ENCODE peak calls at places on chromosomes 6 and 20, in ten cellular contexts. V is NCI-H2029 treated with DMSO at 0.1 percent for 48 hours, W is neural progenitor cell, H is NCI-H1694 treated with DMSO at 0.1 percent for 48 hours, Z is Calu3, Y is HFFc6, R is skeletal muscle cell, X is Right ventricle myocardium superior, P is testis, E is germinal center. D is an unnamed sample.

GRCh38 chr6:77034161-77034560 is 429.1 kb downstream of the HTR1B start:
- DNase-seq in H (no peak), Z (no peak), Y (peak), R (peak), X (no peak), P (no peak), W (peak), E (no peak), V (no peak), D (no peak)

GRCh38 chr20:22584922-22585785 is 782 bp upstream of the FOXA2 start:
- DNase-seq in X (no peak), E (no peak), H (no peak), Z (peak), Y (no peak), W (peak), P (no peak), V (peak), R (no peak), D (no peak)

GRCh38 chr6:158757753-158758090 is 61.4 kb downstream of the EZR start:
- DNase-seq in Z (no peak), R (no peak), W (no peak), Y (no peak), H (no peak), V (no peak), E (no peak), X (no peak), P (no peak), D (peak)

GRCh38 chr6:14231546-14232280 is 114.1 kb downstream of the CD83 start:
- DNase-seq in E (no peak), W (no peak), V (no peak), H (no peak), R (no peak), P (no peak), X (no peak), Z (no peak), Y (no peak), D (peak)

GRCh38 chr6:39688494-39688893 is 36.7 kb downstream of the KIF6 start:
- DNase-seq in X (no peak), H (no peak), E (no peak), Z (no peak), P (no peak), W (no peak), V (no peak), Y (no peak), R (peak), D (no peak)

GRCh38 chr20:5650191-5650691 is 100.0 kb upstream of the SHLD1 start:
- DNase-seq in H (no peak), Y (no peak), P (no peak), R (no peak), W (no peak), E (no peak), V (no peak), Z (no peak), X (no peak), D (no peak)

GRCh38 chr20:15702161-15702560 is 871.1 kb downstream of the KIF16B start:
- DNase-seq in V (no peak), H (no peak), E (no peak), W (no peak), Y (peak), R (peak), Z (no peak), P (no peak), X (no peak), D (no peak)

GRCh38 chr6:143419526-143419925 is 31.0 kb downstream of the ADAT2 start:
- DNase-seq in X (no peak), Y (no peak), Z (no peak), W (no peak), E (no peak), H (no peak), P (no peak), V (no peak), R (no peak), D (no peak)

GRCh38 chr20:44600758-44601562 is 18.6 kb downstream of the PKIG start:
- DNase-seq in Y (no peak), X (peak), W (no peak), V (no peak), H (no peak), Z (no peak), P (peak), E (no peak), R (no peak), D (no peak)

GRCh38 chr6:116579143-116579542 is 7.8 kb downstream of the RWDD1 start:
- DNase-seq in Y (no peak), P (no peak), W (no peak), X (no peak), H (no peak), Z (no peak), R (no peak), V (no peak), E (no peak), D (no peak)

GRCh38 chr6:157223021-157223430 is 100.3 kb downstream of the TMEM242 start:
- DNase-seq in P (no peak), R (no peak), X (no peak), H (no peak), Z (no peak), Y (no peak), V (no peak), E (peak), W (no peak), D (no peak)

GRCh38 chr6:4133941-4134838 is 1.2 kb downstream of the ECI2 start:
- DNase-seq in E (no peak), V (no peak), Y (peak), Z (peak), X (peak), P (peak), W (peak), R (no peak), H (no peak), D (peak)

GRCh38 chr6:40340196-40340595 is 247.0 kb downstream of the LRFN2 start:
- DNase-seq in Y (no peak), W (no peak), V (no peak), Z (no peak), H (peak), R (no peak), E (no peak), P (no peak), X (no peak), D (no peak)

GRCh38 chr6:13776602-13777001 is 37.8 kb downstream of the MCUR1 start:
- DNase-seq in Y (no peak), R (no peak), W (no peak), E (no peak), Z (no peak), H (no peak), V (no peak), X (no peak), P (no peak), D (no peak)

GRCh38 chr6:162058281-162058875 is 669.2 kb downstream of the PRKN start:
- DNase-seq in Z (peak), X (peak), H (no peak), P (no peak), V (no peak), W (no peak), Y (no peak), R (no peak), E (no peak), D (no peak)

GRCh38 chr6:43089874-43090556 is 13.9 kb downstream of the PTK7 start:
- DNase-seq in W (peak), Z (no peak), X (no peak), E (no peak), R (no peak), Y (peak), H (no peak), P (no peak), V (no peak), D (peak)

GRCh38 chr20:63060057-63060991 is 53.6 kb upstream of the BHLHE23 start:
- DNase-seq in H (peak), E (no peak), R (no peak), V (no peak), Y (peak), X (peak), P (no peak), W (no peak), Z (no peak), D (peak)

GRCh38 chr6:112665114-112665513 is 318.0 kb downstream of the RFPL4B start:
- DNase-seq in E (no peak), Z (no peak), X (no peak), W (no peak), R (peak), P (no peak), H (no peak), V (no peak), Y (peak), D (no peak)

GRCh38 chr20:32227744-32228688 is 20.3 kb downstream of the POFUT1 start:
- DNase-seq in V (no peak), W (no peak), H (no peak), E (no peak), R (no peak), P (no peak), Y (no peak), Z (no peak), X (peak), D (no peak)

GRCh38 chr6:87391334-87391733 is 16.4 kb upstream of the CFAP206 start:
- DNase-seq in Z (peak), E (peak), P (peak), H (no peak), W (peak), R (peak), X (no peak), V (peak), Y (peak), D (peak)

GRCh38 chr20:6636209-6637159 is 131.0 kb upstream of the BMP2 start:
- DNase-seq in Z (peak), X (no peak), Y (no peak), R (peak), W (peak), V (peak), P (peak), H (peak), E (no peak), D (no peak)

GRCh38 chr20:5569021-5569420 is 181.2 kb upstream of the SHLD1 start:
- DNase-seq in X (no peak), Z (peak), V (peak), E (peak), P (peak), H (peak), W (no peak), Y (peak), R (no peak), D (peak)

GRCh38 chr20:20160513-20160912 is 108.2 kb downstream of the CFAP61 start:
- DNase-seq in Z (no peak), X (no peak), Y (no peak), E (no peak), R (no peak), H (no peak), W (no peak), P (no peak), V (no peak), D (no peak)

GRCh38 chr20:2421247-2421646 is 40.5 kb downstream of the TGM6 start:
- DNase-seq in X (no peak), R (no peak), Z (no peak), V (no peak), P (no peak), E (no peak), H (no peak), W (no peak), Y (no peak), D (no peak)

GRCh38 chr20:50309280-50309763 is 118.7 kb downstream of the CEBPB start:
- DNase-seq in Z (no peak), H (no peak), R (no peak), Y (no peak), P (no peak), W (no peak), X (no peak), E (no peak), V (no peak), D (no peak)

D was measured in G401.